ENCODE peak calls at places on chromosomes 5 and 9, in six cellular contexts. S is astrocyte, M is SK-N-SH, C is psoas muscle, D is endodermal cell, Y is upper lobe of right lung. O is an unnamed sample.

GRCh38 chr9:110180713-110181434 is 27.1 kb downstream of the C9orf152 start:
- DNase-seq in S (peak; percentile 72), M (no peak), C (no peak), D (no peak), Y (no peak), O (no peak)

GRCh38 chr5:8864053-8864452 is 681.8 kb downstream of the SEMA5A start:
- DNase-seq in S (no peak), M (no peak), C (no peak), D (peak; percentile 86), Y (no peak), O (no peak)

GRCh38 chr5:141695627-141696180 is 13.7 kb upstream of the ARAP3 start:
- DNase-seq in S (peak; percentile 23), M (peak; percentile 50), C (no peak), D (no peak), Y (no peak), O (no peak)

GRCh38 chr5:64874753-64875152 is 106.0 kb downstream of the CWC27 start:
- DNase-seq in S (no peak), M (no peak), C (no peak), D (no peak), Y (no peak), O (no peak)

GRCh38 chr9:114484854-114485443 is 20.3 kb downstream of the WHRN start:
- DNase-seq in S (peak; percentile 82), M (no peak), C (no peak), D (no peak), Y (no peak), O (no peak)

GRCh38 chr5:167759411-167759821 is 532.0 kb upstream of the WWC1 start:
- DNase-seq in S (peak; percentile 92), M (no peak), C (no peak), D (no peak), Y (no peak), O (no peak)

GRCh38 chr9:134088064-134088725 is 20.4 kb upstream of the BRD3 start:
- DNase-seq in S (no peak), M (peak; percentile 51), C (no peak), D (no peak), Y (peak; percentile 49), O (no peak)

GRCh38 chr9:22210262-22210661 is 201.2 kb upstream of the CDKN2B start:
- DNase-seq in S (no peak), M (no peak), C (no peak), D (no peak), Y (no peak), O (no peak)

GRCh38 chr9:127050581-127050980 is 71.9 kb downstream of the ANGPTL2 start:
- DNase-seq in S (no peak), M (no peak), C (no peak), D (peak; percentile 37), Y (no peak), O (no peak)

GRCh38 chr5:147539053-147539452 is 29.2 kb upstream of the DPYSL3 start:
- DNase-seq in S (peak; percentile 61), M (no peak), C (no peak), D (no peak), Y (no peak), O (no peak)

GRCh38 chr9:109387206-109387605 is 66.3 kb upstream of the EPB41L4B start:
- DNase-seq in S (no peak), M (no peak), C (no peak), D (peak; percentile 22), Y (no peak), O (no peak)

GRCh38 chr9:91949946-91950664 is at the start of gene ROR2:
- DNase-seq in S (peak; percentile 12), M (peak; percentile 96), C (peak; percentile 61), D (peak; percentile 94), Y (peak; percentile 77), O (peak; percentile 88)

GRCh38 chr9:133449760-133450159 is 10.0 kb upstream of the CACFD1 start:
- DNase-seq in S (peak; percentile 8), M (no peak), C (no peak), D (peak; percentile 41), Y (peak; percentile 79), O (peak; percentile 89)

GRCh38 chr9:130707225-130707976 is 13.8 kb downstream of the EXOSC2 start:
- DNase-seq in S (peak; percentile 32), M (peak; percentile 34), C (peak; percentile 61), D (peak; percentile 82), Y (no peak), O (no peak)

GRCh38 chr5:5409151-5409810 is 13.2 kb upstream of the ICE1 start:
- DNase-seq in S (no peak), M (no peak), C (no peak), D (no peak), Y (no peak), O (no peak)

GRCh38 chr5:142894315-142894714 is 124.1 kb downstream of the ARHGAP26 start:
- DNase-seq in S (no peak), M (no peak), C (no peak), D (no peak), Y (no peak), O (no peak)

GRCh38 chr5:37715361-37715760 is 124.5 kb downstream of the GDNF start:
- DNase-seq in S (no peak), M (no peak), C (no peak), D (no peak), Y (no peak), O (no peak)

GRCh38 chr5:37715957-37716356 is 123.9 kb downstream of the GDNF start:
- DNase-seq in S (no peak), M (no peak), C (no peak), D (no peak), Y (no peak), O (no peak)

GRCh38 chr5:37716405-37716804 is 123.4 kb downstream of the GDNF start:
- DNase-seq in S (no peak), M (no peak), C (no peak), D (no peak), Y (no peak), O (no peak)

GRCh38 chr5:37717613-37718431 is 122.0 kb downstream of the GDNF start:
- DNase-seq in S (peak; percentile 90), M (peak; percentile 26), C (no peak), D (no peak), Y (peak; percentile 60), O (peak; percentile 56)

GRCh38 chr5:37717276-37717612 is 122.6 kb downstream of the GDNF start:
- DNase-seq in S (no peak), M (no peak), C (no peak), D (no peak), Y (no peak), O (no peak)
- H3K4me1 ChIP-seq in S (peaks cover 36% of the 10 kb centered on the region), M (peaks cover 67% of the 10 kb centered on the region), C (peaks cover 20% of the 10 kb centered on the region), D (peaks cover 2% of the 10 kb centered on the region), Y (peaks cover 9% of the 10 kb centered on the region), O (peaks cover 15% of the 10 kb centered on the region)

GRCh38 chr5:173916233-173916632 is 28.1 kb downstream of the CPEB4 start:
- DNase-seq in S (no peak), M (no peak), C (no peak), D (no peak), Y (no peak), O (no peak)

GRCh38 chr5:173919443-173919842 is 31.3 kb downstream of the CPEB4 start:
- DNase-seq in S (no peak), M (no peak), C (no peak), D (no peak), Y (no peak), O (no peak)

GRCh38 chr5:173920024-173920753 is 32.0 kb downstream of the CPEB4 start:
- DNase-seq in S (peak; percentile 31), M (no peak), C (no peak), D (no peak), Y (no peak), O (no peak)

GRCh38 chr5:173915310-173916005 is 27.3 kb downstream of the CPEB4 start:
- DNase-seq in S (no peak), M (peak; percentile 45), C (no peak), D (no peak), Y (no peak), O (no peak)

GRCh38 chr5:173917788-173918786 is 29.9 kb downstream of the CPEB4 start:
- DNase-seq in S (peak; percentile 91), M (peak; percentile 53), C (peak; percentile 66), D (peak; percentile 73), Y (peak; percentile 70), O (no peak)
- TF ChIP-seq CTCF in S (no peak), M (no peak), C (no peak), D (no peak), Y (no peak), O (no peak)

GRCh38 chr9:124855944-124856773 is 2.9 kb downstream of the WDR38 start:
- DNase-seq in S (no peak), M (peak; percentile 73), C (no peak), D (peak; percentile 93), Y (no peak), O (peak; percentile 46)

GRCh38 chr9:124859803-124860581 is 1.8 kb downstream of the RPL35 start:
- DNase-seq in S (no peak), M (no peak), C (no peak), D (no peak), Y (no peak), O (no peak)

GRCh38 chr9:124860582-124861341 is 995 bp downstream of the RPL35 start:
- DNase-seq in S (no peak), M (no peak), C (no peak), D (no peak), Y (no peak), O (no peak)

GRCh38 chr9:124857533-124858162 is 4.1 kb downstream of the RPL35 start:
- DNase-seq in S (no peak), M (no peak), C (no peak), D (no peak), Y (no peak), O (no peak)

GRCh38 chr9:124858330-124859046 is 3.3 kb downstream of the RPL35 start:
- DNase-seq in S (no peak), M (no peak), C (no peak), D (no peak), Y (no peak), O (no peak)
- H3K4me3 ChIP-seq in S (no peak overlapping the region), M (no peak overlapping the region), C (no peak overlapping the region), D (no peak overlapping the region), Y (no peak overlapping the region), O (peak overlapping the region; percentile 2)

GRCh38 chr5:140255460-140256157 is 47.3 kb downstream of the PFDN1 start:
- DNase-seq in S (no peak), M (no peak), C (no peak), D (no peak), Y (no peak), O (no peak)
- H3K4me1 ChIP-seq in S (peaks cover 36% of the 10 kb centered on the region), M (peaks cover 19% of the 10 kb centered on the region), C (peaks cover 41% of the 10 kb centered on the region), D (no peaks in the 10 kb centered on the region), Y (peaks cover 42% of the 10 kb centered on the region), O (no peaks in the 10 kb centered on the region)

O was measured in pancreas.